ENCODE peak calls at places on chromosomes 7 and 10, in seven cellular contexts. S is neuronal stem cell, Q is IMR-90, M is mesendoderm, V is mesenchymal stem cell, U is trophoblast cell, A is H1. F is an unnamed sample.

GRCh38 chr10:103748020-103748419 is 107.4 kb downstream of the SH3PXD2A start:
- DNase-seq in V (no peak), M (no peak), S (no peak), Q (no peak), U (no peak), A (no peak), F (no peak)

GRCh38 chr7:10740805-10741204 is 232.9 kb upstream of the PHF14 start:
- DNase-seq in M (no peak), A (no peak), V (no peak), Q (no peak), S (no peak), U (no peak), F (no peak)

GRCh38 chr10:45520476-45520875 is 146.5 kb downstream of the ALOX5 start:
- DNase-seq in U (no peak), A (no peak), V (no peak), S (no peak), Q (no peak), M (no peak), F (no peak)

GRCh38 chr10:31352436-31353226 is 33.6 kb downstream of the ZEB1 start:
- DNase-seq in S (no peak), V (no peak), Q (no peak), A (no peak), M (no peak), U (no peak), F (no peak)

GRCh38 chr7:112422842-112423496 is 27.3 kb upstream of the IFRD1 start:
- DNase-seq in U (peak), V (peak), S (peak), Q (peak), M (peak), A (peak), F (peak)

GRCh38 chr10:114281006-114281405 is 42.0 kb downstream of the VWA2 start:
- DNase-seq in V (no peak), A (no peak), S (no peak), M (no peak), Q (no peak), U (no peak), F (no peak)

GRCh38 chr10:75379234-75379724 is 22.3 kb downstream of the ZNF503 start:
- DNase-seq in U (no peak), Q (no peak), S (no peak), M (no peak), A (no peak), V (peak), F (no peak)

GRCh38 chr10:96638696-96639095 is 51.9 kb upstream of the TM9SF3 start:
- DNase-seq in M (no peak), S (no peak), V (no peak), A (no peak), U (no peak), Q (no peak), F (no peak)

GRCh38 chr7:84196007-84196551 is 1.5 kb upstream of the SEMA3A start:
- DNase-seq in V (peak), Q (peak), M (peak), A (no peak), S (no peak), U (no peak), F (peak)

GRCh38 chr10:130022071-130022470 is 58.0 kb upstream of the EBF3 start:
- DNase-seq in Q (no peak), V (no peak), U (no peak), A (no peak), S (no peak), M (no peak), F (peak)

GRCh38 chr10:118045842-118046490 is 775 bp downstream of the RAB11FIP2 start:
- DNase-seq in M (peak), V (peak), U (peak), S (no peak), A (no peak), Q (peak), F (no peak)

GRCh38 chr7:39269034-39269433 is 291.3 kb downstream of the POU6F2 start:
- DNase-seq in U (no peak), V (no peak), S (no peak), M (no peak), A (no peak), Q (no peak), F (no peak)

GRCh38 chr10:71578069-71578468 is 141.5 kb downstream of the C10orf105 start:
- DNase-seq in V (no peak), A (no peak), Q (no peak), S (no peak), U (no peak), M (no peak), F (no peak)

GRCh38 chr7:55247466-55247865 is 117.7 kb upstream of the LANCL2 start:
- DNase-seq in U (peak), S (no peak), V (no peak), M (no peak), Q (peak), A (no peak), F (no peak)

GRCh38 chr7:151399906-151400305 is 9.9 kb downstream of the WDR86 start:
- DNase-seq in Q (no peak), A (no peak), M (no peak), S (no peak), U (no peak), V (no peak), F (no peak)

GRCh38 chr7:132240262-132240661 is 336.0 kb downstream of the PLXNA4 start:
- DNase-seq in A (no peak), S (no peak), U (no peak), V (no peak), M (no peak), Q (no peak), F (no peak)

GRCh38 chr10:32958992-32959703 is 1.1 kb upstream of the ITGB1 start:
- DNase-seq in A (no peak), U (peak), M (no peak), Q (no peak), V (no peak), S (no peak), F (no peak)

GRCh38 chr7:150417239-150417638 is 33.2 kb upstream of the GIMAP8 start:
- DNase-seq in M (no peak), V (no peak), U (no peak), A (no peak), Q (no peak), S (no peak), F (no peak)

GRCh38 chr10:132407846-132408278 is 10.9 kb downstream of the PWWP2B start:
- DNase-seq in V (peak), M (peak), U (peak), Q (peak), A (no peak), S (no peak), F (peak)

GRCh38 chr10:78579995-78580394 is 488.8 kb upstream of the ZMIZ1 start:
- DNase-seq in Q (no peak), V (no peak), M (no peak), A (no peak), U (no peak), S (peak), F (no peak)

GRCh38 chr10:100014129-100014762 is 4.5 kb upstream of the DNMBP start:
- DNase-seq in U (no peak), S (no peak), V (no peak), M (no peak), A (no peak), Q (no peak), F (no peak)

GRCh38 chr7:35761882-35762720 is 38.8 kb upstream of the SEPTIN7 start:
- DNase-seq in V (peak), S (no peak), U (peak), Q (peak), M (no peak), A (no peak), F (no peak)

GRCh38 chr7:65239707-65240352 is 133.8 kb upstream of the ZNF92 start:
- DNase-seq in S (peak), M (peak), Q (no peak), V (peak), A (peak), U (peak), F (peak)

GRCh38 chr10:62384447-62385081 is 10.4 kb downstream of the ZNF365 start:
- DNase-seq in M (no peak), U (no peak), A (no peak), Q (no peak), V (no peak), S (no peak), F (no peak)

GRCh38 chr10:104406715-104407517 is 53.3 kb downstream of the CFAP58 start:
- DNase-seq in U (peak), Q (peak), M (peak), V (peak), A (no peak), S (no peak), F (no peak)

GRCh38 chr7:28065721-28066285 is 114.8 kb downstream of the JAZF1 start:
- DNase-seq in A (no peak), Q (no peak), S (no peak), V (no peak), U (peak), M (peak), F (no peak)

GRCh38 chr10:70137927-70138883 is 5.6 kb upstream of the AIFM2 start:
- DNase-seq in S (no peak), V (no peak), Q (no peak), U (no peak), A (no peak), M (no peak), F (no peak)

GRCh38 chr10:28077889-28078288 is 79.0 kb upstream of the ODAD2 start:
- DNase-seq in A (no peak), M (no peak), U (peak), Q (peak), V (peak), S (peak), F (no peak)

GRCh38 chr7:149150981-149151380 is 3.7 kb downstream of the ZNF398 start:
- DNase-seq in V (no peak), M (no peak), S (no peak), U (peak), A (no peak), Q (no peak), F (no peak)

GRCh38 chr10:43407148-43407575 is 1.8 kb downstream of the HNRNPF start:
- DNase-seq in U (peak), A (no peak), M (peak), V (peak), Q (peak), S (no peak), F (no peak)

GRCh38 chr7:82105463-82105862 is 335.6 kb upstream of the HGF start:
- DNase-seq in Q (peak), V (peak), S (no peak), M (peak), A (no peak), U (peak), F (no peak)

GRCh38 chr7:143504937-143505297 is 27.2 kb downstream of the TAS2R41 start:
- DNase-seq in A (no peak), M (no peak), V (no peak), S (no peak), U (no peak), Q (no peak), F (no peak)

GRCh38 chr10:104127411-104127810 is 5.4 kb downstream of the SFR1 start:
- DNase-seq in M (peak), S (peak), U (no peak), A (no peak), V (no peak), Q (no peak), F (peak)

GRCh38 chr7:117020605-117021002 is 67.3 kb downstream of the ST7 start:
- DNase-seq in Q (no peak), M (peak), A (no peak), V (no peak), U (no peak), S (peak), F (no peak)

GRCh38 chr7:7944619-7945282 is 23.8 kb upstream of the GLCCI1 start:
- DNase-seq in S (no peak), U (no peak), M (peak), A (no peak), Q (no peak), V (no peak), F (no peak)

GRCh38 chr7:98293746-98294145 is 12.3 kb downstream of the BRI3 start:
- DNase-seq in V (no peak), S (no peak), M (no peak), U (no peak), A (no peak), Q (no peak), F (no peak)

GRCh38 chr7:134422646-134423045 is 36.3 kb downstream of the AKR1B1 start:
- DNase-seq in A (no peak), Q (no peak), S (no peak), M (no peak), U (no peak), V (no peak), F (no peak)

GRCh38 chr10:10598297-10598696 is 419.4 kb upstream of the CELF2 start:
- DNase-seq in V (no peak), Q (no peak), M (no peak), U (no peak), S (no peak), A (no peak), F (no peak)
- H2BK120ac ChIP-seq in V (no peak), Q (no peak), M (no peak), U (no peak), S (no peak), A (no peak), F (no peak)

GRCh38 chr10:89029785-89030437 is 39.3 kb downstream of the FAS start:
- DNase-seq in M (peak), V (peak), U (peak), A (no peak), Q (peak), S (peak), F (peak)

GRCh38 chr10:89029201-89029600 is 38.6 kb downstream of the FAS start:
- DNase-seq in M (no peak), V (no peak), A (no peak), U (no peak), Q (no peak), S (no peak), F (no peak)

GRCh38 chr10:89032141-89032814 is 41.7 kb downstream of the FAS start:
- DNase-seq in U (peak), M (peak), A (peak), V (peak), S (no peak), Q (peak), F (peak)
- H3K27ac ChIP-seq in U (no peak), M (no peak), A (peak), V (no peak), S (no peak), Q (no peak), F (no peak)

DNA sequence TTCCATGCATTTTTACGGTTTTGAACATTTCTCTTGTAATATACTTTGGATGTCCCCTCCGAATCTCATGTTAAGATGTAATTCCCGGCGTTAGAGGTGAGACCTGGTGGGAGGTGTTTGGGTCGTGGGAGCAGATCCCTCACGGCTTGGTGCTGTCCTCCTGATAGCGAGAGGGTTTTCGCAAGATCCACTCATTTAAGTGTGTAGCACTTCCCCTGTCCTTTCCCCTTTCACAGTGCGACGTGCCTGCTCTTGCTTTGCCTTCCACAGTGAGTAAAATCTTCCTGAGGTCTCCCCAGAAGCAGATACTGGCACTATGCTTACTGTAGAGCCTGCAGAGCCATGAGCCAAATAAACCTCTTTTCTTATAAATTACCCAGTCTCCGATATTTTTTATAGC is 6.6 kb downstream of the GPR141 start:
- DNase-seq in Q (no peak), S (no peak), U (no peak), V (no peak), A (no peak), M (no peak), F (no peak)
- H2AK5ac ChIP-seq in Q (no peak), S (no peak), U (no peak), V (no peak), A (no peak), M (no peak), F (no peak)

DNA sequence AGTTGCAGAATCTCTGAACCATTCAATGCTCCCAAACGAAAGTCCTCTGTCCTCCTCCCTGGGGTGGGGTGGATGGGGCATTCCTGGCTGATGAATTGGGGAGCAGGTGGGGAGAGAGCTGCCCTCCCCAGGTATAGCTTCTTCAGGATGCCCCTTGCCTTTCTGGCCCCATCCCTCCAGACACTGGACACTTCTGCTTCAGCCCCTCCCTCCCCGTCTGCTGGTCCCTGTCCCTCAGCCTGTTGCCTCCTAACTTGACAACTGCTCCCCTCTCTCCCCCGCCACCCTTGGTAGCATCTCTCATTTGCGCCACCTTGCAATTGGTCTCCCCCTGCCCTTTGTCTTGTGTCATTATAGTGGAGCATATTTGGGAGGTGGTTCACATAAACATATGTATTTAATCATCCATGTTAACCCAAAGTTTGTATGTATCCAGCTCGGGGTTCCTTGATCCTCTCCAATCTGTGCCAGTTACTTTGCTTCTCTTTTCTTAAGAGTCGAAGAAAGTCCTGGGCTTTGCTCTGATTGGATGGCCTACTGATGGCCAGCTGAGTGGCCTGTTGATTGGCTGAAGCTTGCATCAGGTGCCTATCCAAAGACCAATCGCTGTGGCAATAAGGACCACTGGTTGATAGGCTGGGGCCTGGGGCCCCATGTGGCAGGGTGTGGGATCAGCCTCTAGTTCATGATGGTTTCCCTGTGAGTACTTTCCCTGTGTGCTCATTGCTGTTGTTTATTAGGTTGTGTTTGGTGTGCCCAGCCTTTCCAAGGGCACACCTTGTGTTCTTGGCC is 4.0 kb upstream of the GCK start:
- DNase-seq in A (no peak), Q (no peak), M (peak), S (no peak), V (no peak), U (no peak), F (no peak)
- H2BK120ac ChIP-seq in A (no peak), Q (no peak), M (no peak), S (no peak), V (no peak), U (no peak), F (no peak)

GRCh38 chr10:61298194-61298593 is 155.0 kb downstream of the TMEM26 start:
- DNase-seq in Q (no peak), A (no peak), M (no peak), U (no peak), S (no peak), V (no peak), F (no peak)
- H3K27ac ChIP-seq in Q (no peak), A (no peak), M (no peak), U (no peak), S (no peak), V (no peak), F (no peak)

DNA sequence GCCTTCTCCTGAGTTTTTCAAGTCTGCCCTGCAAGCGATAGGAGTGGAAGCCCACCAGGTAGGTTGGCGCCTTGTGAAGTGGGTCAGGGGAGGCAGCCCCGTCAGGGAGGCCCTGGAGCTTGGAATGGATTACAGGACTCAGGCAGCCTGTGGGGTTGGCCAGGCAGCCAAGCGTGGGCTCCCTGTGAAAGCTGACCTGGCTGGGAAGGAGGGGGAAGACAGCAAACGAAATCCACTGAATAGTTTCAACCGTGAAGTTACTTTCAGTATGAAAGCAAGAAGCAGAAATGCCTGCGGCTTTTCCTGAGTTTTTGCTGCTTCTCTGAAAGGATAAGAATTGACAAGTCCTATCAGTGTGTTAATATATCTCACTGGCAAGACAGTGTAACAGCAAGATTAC is 36.4 kb downstream of the LHPP start:
- DNase-seq in M (no peak), A (no peak), Q (no peak), V (no peak), U (no peak), S (no peak), F (no peak)
- H2AK5ac ChIP-seq in M (no peak), A (peak), Q (no peak), V (no peak), U (no peak), S (no peak), F (no peak)

GRCh38 chr7:1283941-1284742 is 51.5 kb downstream of the UNCX start:
- DNase-seq in A (no peak), S (no peak), V (no peak), U (no peak), Q (no peak), M (no peak), F (no peak)

GRCh38 chr7:1283337-1283736 is 50.7 kb downstream of the UNCX start:
- DNase-seq in S (no peak), A (no peak), U (no peak), M (no peak), V (no peak), Q (no peak), F (no peak)

GRCh38 chr7:1284743-1285458 is 52.2 kb downstream of the UNCX start:
- DNase-seq in V (no peak), Q (no peak), S (no peak), M (no peak), A (no peak), U (no peak), F (no peak)

GRCh38 chr7:1281068-1281467 is 48.4 kb downstream of the UNCX start:
- DNase-seq in U (no peak), M (no peak), V (no peak), A (no peak), S (no peak), Q (no peak), F (no peak)

DNA sequence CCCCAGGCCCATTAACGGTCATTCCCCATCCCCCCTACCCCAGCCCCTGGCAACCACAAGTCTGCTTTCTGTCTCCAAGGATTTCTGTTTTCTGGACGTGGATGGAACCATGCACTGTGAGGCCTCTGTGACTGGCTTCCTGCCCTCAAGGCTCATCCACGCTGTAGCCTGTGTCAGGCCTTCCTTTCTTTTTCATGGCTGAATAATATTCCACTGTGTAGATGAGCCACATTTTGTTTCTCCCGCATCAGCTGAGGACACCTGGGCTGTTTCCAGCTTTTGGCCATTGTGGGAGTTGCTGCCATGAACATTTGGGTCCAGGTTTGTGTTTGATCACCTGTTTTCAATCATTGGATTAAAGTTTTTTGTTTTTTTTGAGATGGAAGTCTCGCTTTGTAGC is 50.0 kb downstream of the UNCX start:
- DNase-seq in V (no peak), U (no peak), S (no peak), M (no peak), A (no peak), Q (no peak), F (no peak)
- H2BK120ac ChIP-seq in V (no peak), U (no peak), S (no peak), M (no peak), A (no peak), Q (no peak), F (no peak)